ENCODE peak calls at places on chromosome 13, in five cellular contexts. B, O, S, U and K are unnamed samples. For H3K4me1 and H3K27me3, the result is how much of the 10 kb centered on the place peaks cover.

GRCh38 chr13:29434217-29434940 is 161.1 kb downstream of the SLC7A1 start:
- DNase-seq in B (no peak), O (no peak), S (no peak), U (no peak), K (no peak)

GRCh38 chr13:26494591-26494990 is 62.9 kb upstream of the WASF3 start:
- DNase-seq in B (no peak), O (no peak), S (no peak), U (no peak), K (no peak)

GRCh38 chr13:52053460-52053859 is 29.0 kb downstream of the UTP14C start:
- DNase-seq in B (no peak), O (no peak), S (no peak), U (no peak), K (no peak)

GRCh38 chr13:50094615-50095293 is 79.5 kb downstream of the KCNRG start:
- DNase-seq in B (no peak), O (no peak), S (no peak), U (peak), K (peak)

GRCh38 chr13:101157261-101157660 is 259.0 kb downstream of the NALCN start:
- DNase-seq in B (no peak), O (no peak), S (no peak), U (peak), K (no peak)

GRCh38 chr13:34371645-34372044 is 553.7 kb downstream of the RFC3 start:
- DNase-seq in B (no peak), O (no peak), S (no peak), U (no peak), K (no peak)

GRCh38 chr13:66312312-66313087 is 917.6 kb downstream of the PCDH9 start:
- DNase-seq in B (peak), O (peak), S (no peak), U (peak), K (peak)

GRCh38 chr13:40615619-40616018 is 50.8 kb downstream of the FOXO1 start:
- DNase-seq in B (no peak), O (no peak), S (no peak), U (no peak), K (no peak)

GRCh38 chr13:113029487-113030258 is 60.7 kb downstream of the MCF2L start:
- DNase-seq in B (peak), O (peak), S (peak), U (no peak), K (peak)

GRCh38 chr13:99323488-99323887 is 16.3 kb upstream of the GPR183 start:
- DNase-seq in B (no peak), O (no peak), S (no peak), U (peak), K (peak)
- H3K4me1 ChIP-seq in B (under half), O (under half), S (half or more), U (under half), K (under half)

GRCh38 chr13:20487927-20488326 is 37.7 kb downstream of the CRYL1 start:
- DNase-seq in B (no peak), O (no peak), S (no peak), U (no peak), K (no peak)
- H3K27me3 ChIP-seq in B (under half), O (under half), S (under half), U (under half), K (under half)

DNA sequence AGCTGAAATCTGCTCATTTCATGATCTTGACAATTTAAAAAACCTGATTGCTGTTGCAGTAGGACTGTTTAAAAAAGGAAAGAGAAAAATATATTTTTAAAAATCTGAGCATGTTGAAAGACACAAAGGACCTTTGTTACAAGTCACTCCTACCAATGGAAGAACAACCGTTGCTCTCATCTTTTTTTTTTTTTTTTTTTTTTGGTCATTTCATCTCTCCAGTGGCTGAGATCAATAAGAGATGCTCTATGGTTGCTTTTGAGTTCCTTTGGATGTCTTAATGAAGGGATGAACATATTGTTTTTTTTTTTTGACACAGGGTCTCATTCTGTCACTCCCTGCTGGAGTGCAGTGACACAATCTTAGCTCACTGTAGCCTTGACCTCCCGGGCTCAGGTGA is 29.2 kb downstream of the LRCH1 start:
- DNase-seq in B (no peak), O (no peak), S (no peak), U (no peak), K (no peak)
- H3K4me1 ChIP-seq in B (half or more), O (half or more), S (under half), U (under half), K (under half)

DNA sequence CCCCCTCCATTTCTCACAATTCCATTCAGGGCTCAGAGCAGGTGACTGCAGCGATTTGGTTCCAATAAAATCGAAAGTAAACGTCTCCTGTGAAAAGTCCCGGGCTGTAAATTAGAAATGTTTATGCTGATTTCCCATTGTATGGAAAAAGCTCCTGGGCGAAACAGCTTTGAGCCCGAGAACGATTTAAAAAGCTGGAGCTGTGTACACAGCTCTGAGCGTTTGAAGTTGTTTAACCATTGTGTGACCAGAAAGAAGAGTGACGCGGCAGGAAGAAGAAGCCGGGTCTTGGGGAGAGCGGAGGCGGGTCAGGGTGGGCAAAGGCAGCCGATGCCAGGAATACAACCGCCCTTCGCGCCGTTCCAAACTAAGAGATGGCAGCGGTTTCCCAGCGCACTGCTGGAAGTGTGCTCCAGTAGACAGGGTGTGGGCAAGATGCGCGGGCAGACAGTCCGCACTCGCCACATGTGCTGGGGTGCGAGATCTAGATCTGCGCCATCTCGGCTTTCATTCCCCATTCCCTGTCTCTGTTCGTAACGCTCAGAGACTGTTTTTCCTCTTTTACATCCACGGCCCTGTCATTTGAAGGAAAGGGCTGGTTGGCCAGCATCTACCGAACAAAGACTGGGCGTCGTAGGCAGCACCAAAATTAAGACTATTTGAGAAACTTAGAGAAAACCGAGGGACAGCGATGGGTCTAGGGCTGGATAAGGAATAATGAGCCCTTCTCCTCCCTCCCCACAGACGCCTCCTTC is 960 bp upstream of the GSX1 start:
- DNase-seq in B (no peak), O (no peak), S (no peak), U (no peak), K (no peak)
- H3K27me3 ChIP-seq in B (half or more), O (half or more), S (half or more), U (half or more), K (half or more)